ENCODE peak calls at places on chromosomes 11 and 22, in six cellular contexts. K is A549, U is HepG2, X is transverse colon, N is thyroid gland, H is K562. R is an unnamed sample.

GRCh38 chr11:74839445-74839844 is 90.8 kb downstream of the RNF169 start:
- DNase-seq in H (no peak), U (no peak), K (no peak), X (no peak), N (no peak), R (no peak)

GRCh38 chr11:119853581-119854360 is 124.8 kb upstream of the NECTIN1 start:
- DNase-seq in K (no peak), H (no peak), N (no peak), U (no peak), X (no peak), R (no peak)

GRCh38 chr11:119624102-119624615 is 104.8 kb downstream of the NECTIN1 start:
- DNase-seq in N (no peak), K (no peak), X (no peak), U (no peak), H (peak; percentile 10), R (no peak)

GRCh38 chr11:46858920-46859531 is 12.9 kb upstream of the CKAP5 start:
- DNase-seq in H (no peak), U (no peak), K (no peak), X (no peak), N (no peak), R (no peak)

GRCh38 chr11:10441021-10441523 is 14.0 kb upstream of the AMPD3 start:
- DNase-seq in H (no peak), U (no peak), X (no peak), K (no peak), N (no peak), R (no peak)

GRCh38 chr11:103800406-103801114 is 235.9 kb upstream of the DDI1 start:
- DNase-seq in H (no peak), X (no peak), N (no peak), U (no peak), K (no peak), R (peak; percentile 25)

GRCh38 chr11:128458316-128458715 is 129.0 kb downstream of the ETS1 start:
- DNase-seq in K (peak; percentile 36), U (no peak), H (no peak), N (no peak), X (no peak), R (no peak)

GRCh38 chr11:3840870-3841425 is at the start of gene RHOG:
- DNase-seq in K (peak; percentile 87), N (peak; percentile 75), U (peak; percentile 35), H (peak; percentile 92), X (peak; percentile 88), R (peak; percentile 77)

GRCh38 chr11:134407321-134407828 is 4.7 kb downstream of the B3GAT1 start:
- DNase-seq in N (no peak), U (no peak), X (no peak), H (no peak), K (no peak), R (no peak)

GRCh38 chr11:95888439-95888838 is 35.5 kb downstream of the MTMR2 start:
- DNase-seq in K (no peak), N (no peak), H (no peak), U (no peak), X (no peak), R (no peak)

GRCh38 chr22:47119181-47119580 is 356.7 kb downstream of the TBC1D22A start:
- DNase-seq in K (no peak), X (no peak), U (no peak), H (no peak), N (no peak), R (no peak)

GRCh38 chr22:32686354-32686753 is 115.2 kb upstream of the TIMP3 start:
- DNase-seq in U (no peak), X (no peak), K (no peak), N (no peak), H (no peak), R (no peak)

GRCh38 chr11:70866834-70867233 is 385.5 kb downstream of the SHANK2 start:
- DNase-seq in U (no peak), X (no peak), H (no peak), K (no peak), N (no peak), R (no peak)

GRCh38 chr22:22576244-22576988 is 17.4 kb upstream of the PRAME start:
- DNase-seq in H (peak; percentile 96), X (peak; percentile 45), K (peak; percentile 55), U (peak; percentile 32), N (peak; percentile 57), R (peak; percentile 67)

GRCh38 chr11:19419021-19419750 is 178.4 kb upstream of the E2F8 start:
- DNase-seq in N (peak; percentile 45), U (no peak), K (peak; percentile 69), H (no peak), X (no peak), R (no peak)

GRCh38 chr22:43789452-43789851 is 22.7 kb downstream of the EFCAB6 start:
- DNase-seq in K (peak; percentile 63), H (no peak), U (no peak), N (peak; percentile 2), X (peak; percentile 29), R (peak; percentile 87)

GRCh38 chr11:47566166-47566546 is 757 bp downstream of the PTPMT1 start:
- DNase-seq in N (no peak), H (peak; percentile 39), U (no peak), X (no peak), K (no peak), R (no peak)

GRCh38 chr22:28002863-28003565 is 84.0 kb upstream of the PITPNB start:
- DNase-seq in U (no peak), H (no peak), K (no peak), X (no peak), N (no peak), R (peak; percentile 11)

GRCh38 chr22:35534091-35534490 is 6.5 kb upstream of the RASD2 start:
- DNase-seq in H (no peak), U (no peak), X (no peak), N (no peak), K (no peak), R (no peak)

GRCh38 chr22:50701428-50702154 is 29.0 kb downstream of the SHANK3 start:
- DNase-seq in N (no peak), K (no peak), H (no peak), X (no peak), U (no peak), R (no peak)

GRCh38 chr22:50702261-50702671 is 29.6 kb downstream of the SHANK3 start:
- DNase-seq in K (no peak), N (no peak), H (no peak), X (no peak), U (no peak), R (no peak)

GRCh38 chr22:50704510-50705218 is 32.0 kb downstream of the SHANK3 start:
- DNase-seq in H (no peak), X (no peak), U (no peak), N (no peak), K (no peak), R (no peak)

GRCh38 chr22:50703726-50704509 is 31.3 kb downstream of the SHANK3 start:
- DNase-seq in N (no peak), U (no peak), X (no peak), H (no peak), K (no peak), R (no peak)

DNA sequence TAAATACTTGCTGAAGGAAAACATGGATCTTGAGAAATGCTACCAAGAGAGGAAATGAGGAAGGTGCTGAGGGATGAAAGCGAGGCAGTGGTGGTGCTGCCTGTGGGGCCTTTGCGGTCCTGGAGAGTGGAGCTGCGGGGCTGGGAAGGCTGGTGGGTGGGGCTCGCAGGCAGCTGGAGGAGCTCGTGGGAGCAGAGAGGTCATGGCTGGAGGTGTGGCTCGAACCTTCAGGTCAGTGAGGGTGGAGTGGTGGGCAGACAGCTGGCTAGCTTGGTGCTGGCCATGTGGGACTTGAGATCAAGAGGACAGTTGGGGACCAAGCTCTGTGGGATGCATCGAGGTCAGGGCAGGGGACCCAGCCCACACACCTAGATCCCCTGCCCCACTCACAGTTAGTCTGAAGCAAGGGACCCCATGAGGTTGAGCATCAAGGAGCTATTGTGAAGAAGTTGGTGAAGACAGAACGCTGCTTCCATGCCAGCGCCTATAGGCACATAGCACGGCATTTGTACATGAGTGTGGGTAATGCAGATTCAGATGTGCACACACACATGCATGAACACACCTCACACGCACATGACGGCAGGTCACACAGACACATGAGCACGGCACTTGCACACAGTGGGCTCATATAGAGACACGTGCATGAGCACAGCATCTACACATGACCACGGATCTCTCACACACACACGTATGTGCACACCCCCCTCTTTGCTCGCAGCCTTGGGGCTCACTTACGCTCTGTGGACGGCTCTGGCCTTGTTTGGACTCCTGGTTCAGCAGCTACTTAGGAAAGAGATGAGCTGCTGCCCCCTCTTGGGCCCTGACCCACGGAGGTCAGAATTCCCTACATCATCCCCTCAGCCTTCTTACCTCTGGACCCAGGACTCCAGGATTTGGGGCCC is 30.4 kb downstream of the SHANK3 start:
- DNase-seq in K (no peak), H (no peak), U (no peak), N (no peak), X (no peak), R (no peak)
- TF ChIP-seq POLR2A in K (no peak), H (no peak), U (no peak), N (no peak), X (no peak), R (no peak)

GRCh38 chr11:122698390-122698789 is 42.9 kb downstream of the UBASH3B start:
- DNase-seq in K (no peak), N (no peak), X (no peak), U (no peak), H (no peak), R (no peak)

GRCh38 chr11:122700676-122701075 is 45.2 kb downstream of the UBASH3B start:
- DNase-seq in N (no peak), K (no peak), U (no peak), H (no peak), X (no peak), R (no peak)

GRCh38 chr11:122695076-122695620 is 39.6 kb downstream of the UBASH3B start:
- DNase-seq in X (no peak), K (no peak), U (no peak), N (no peak), H (no peak), R (no peak)

GRCh38 chr11:122696662-122697061 is 41.1 kb downstream of the UBASH3B start:
- DNase-seq in U (no peak), K (no peak), N (no peak), X (no peak), H (peak; percentile 2), R (no peak)

GRCh38 chr11:122697636-122698167 is 42.2 kb downstream of the UBASH3B start:
- DNase-seq in N (no peak), X (no peak), H (no peak), U (no peak), K (no peak), R (peak; percentile 17)
- TF ChIP-seq POLR2A in N (no peak), X (no peak), H (no peak), U (no peak), K (no peak), R (no peak)

GRCh38 chr11:59141673-59142460 is 789 bp upstream of the FAM111A start:
- DNase-seq in U (no peak), K (no peak), N (no peak), X (no peak), H (no peak), R (no peak)

GRCh38 chr11:59141191-59141590 is 1.5 kb upstream of the FAM111A start:
- DNase-seq in U (no peak), K (no peak), H (no peak), X (no peak), N (no peak), R (no peak)

GRCh38 chr11:59144096-59144495 is 1.4 kb downstream of the FAM111A start:
- DNase-seq in X (no peak), N (no peak), K (no peak), U (no peak), H (peak; percentile 18), R (no peak)

GRCh38 chr11:59144579-59145345 is 2.1 kb downstream of the FAM111A start:
- DNase-seq in X (peak; percentile 89), K (peak; percentile 89), N (peak; percentile 78), H (peak; percentile 88), U (no peak), R (peak; percentile 70)

GRCh38 chr11:59142530-59143507 is at the start of gene FAM111A:
- DNase-seq in K (peak; percentile 86), U (peak; percentile 78), X (peak; percentile 93), H (peak; percentile 82), N (peak; percentile 92), R (peak; percentile 93)
- TF ChIP-seq POLR2A in K (peak; percentile 42), U (peak; percentile 49), X (peak; percentile 66), H (peak; percentile 66), N (no peak), R (peak; percentile 66)

GRCh38 chr22:24550902-24551229 is 4.1 kb downstream of the GUCD1 start:
- DNase-seq in H (no peak), U (no peak), N (no peak), K (no peak), X (no peak), R (no peak)
- TF ChIP-seq POLR2A in H (no peak), U (peak; percentile 6), N (no peak), K (no peak), X (no peak), R (no peak)